ENCODE peak calls at places on chromosomes 13 and 19, in four cellular contexts. B, M, W and O are unnamed samples.

GRCh38 chr13:100941811-100942361 is 267.3 kb upstream of the TMTC4 start:
- DNase-seq in B (no peak), M (no peak), W (peak), O (no peak)

GRCh38 chr19:45079063-45079910 is at the start of gene GEMIN7:
- DNase-seq in B (peak), M (peak), W (peak), O (peak)

GRCh38 chr19:11066326-11066725 is 22.9 kb upstream of the LDLR start:
- DNase-seq in B (no peak), M (no peak), W (peak), O (no peak)

GRCh38 chr19:16061943-16062342 is 14.4 kb upstream of the TPM4 start:
- DNase-seq in B (no peak), M (no peak), W (no peak), O (no peak)

GRCh38 chr13:95678967-95679366 is 2.0 kb downstream of the DNAJC3 start:
- DNase-seq in B (no peak), M (no peak), W (no peak), O (no peak)

GRCh38 chr19:12666305-12667048 is at the start of the genes MAN2B1 and WDR83:
- DNase-seq in B (peak), M (peak), W (peak), O (peak)

GRCh38 chr13:94331281-94331680 is 148.2 kb downstream of the DCT start:
- DNase-seq in B (no peak), M (no peak), W (no peak), O (no peak)

GRCh38 chr19:12994701-12995595 is at the start of gene NFIX:
- DNase-seq in B (peak), M (peak), W (peak), O (no peak)

GRCh38 chr13:100630564-100630963 is 42.0 kb upstream of the GGACT start:
- DNase-seq in B (no peak), M (peak), W (no peak), O (peak)

GRCh38 chr19:17246681-17247425 is 1.1 kb upstream of the NR2F6 start:
- DNase-seq in B (peak), M (no peak), W (peak), O (no peak)